ENCODE peak calls at places on chromosomes 4 and X, in nine cellular contexts. M is endothelial cell of umbilical vein, N is PC-9, T is cardiac muscle cell, I is mucosa of descending colon, J is GM13977, F is NB4, P is H9, W is psoas muscle. Y is an unnamed sample.

GRCh38 chrX:31608651-31609050 is 536.8 kb upstream of the FTHL17 start:
- DNase-seq in F (no peak), I (no peak), N (no peak), T (no peak), M (no peak), W (no peak), P (no peak), J (no peak), Y (peak; percentile 1)

GRCh38 chrX:70166601-70167590 is 10.4 kb upstream of the DGAT2L6 start:
- DNase-seq in W (no peak), M (peak; percentile 53), I (no peak), N (no peak), F (peak; percentile 81), P (no peak), T (no peak), J (no peak), Y (no peak)

GRCh38 chr4:751676-752075 is 46.0 kb downstream of the PCGF3 start:
- DNase-seq in I (peak; percentile 44), T (no peak), J (no peak), M (no peak), W (no peak), P (no peak), N (no peak), F (no peak), Y (no peak)

GRCh38 chr4:123628288-123628687 is 231.7 kb downstream of the SPRY1 start:
- DNase-seq in W (no peak), P (no peak), T (no peak), N (no peak), I (no peak), J (no peak), F (no peak), M (no peak), Y (no peak)

GRCh38 chrX:8987672-8988250 is 46.2 kb downstream of the FAM9B start:
- DNase-seq in P (no peak), I (no peak), F (no peak), N (no peak), W (no peak), T (no peak), M (no peak), J (no peak), Y (no peak)

GRCh38 chr4:150135134-150135773 is 57.0 kb downstream of the DCLK2 start:
- DNase-seq in I (no peak), M (no peak), J (no peak), W (no peak), F (no peak), T (no peak), N (no peak), P (no peak), Y (no peak)

GRCh38 chrX:136159615-136160025 is 12.3 kb downstream of the FHL1 start:
- DNase-seq in M (no peak), F (peak; percentile 79), J (no peak), N (no peak), P (no peak), T (no peak), I (no peak), W (no peak), Y (no peak)

GRCh38 chr4:150230556-150230955 is 152.3 kb downstream of the DCLK2 start:
- DNase-seq in N (no peak), I (no peak), J (no peak), W (no peak), M (peak; percentile 20), T (no peak), F (no peak), P (no peak), Y (no peak)

GRCh38 chr4:150078996-150079581 is 844 bp downstream of the DCLK2 start:
- DNase-seq in F (no peak), T (peak; percentile 49), M (no peak), I (peak; percentile 65), P (peak; percentile 61), N (peak; percentile 28), W (peak; percentile 23), J (peak; percentile 57), Y (peak; percentile 51)

GRCh38 chr4:151415978-151416377 is 7.0 kb downstream of the FHIP1A start:
- DNase-seq in P (no peak), W (no peak), T (no peak), N (no peak), J (no peak), M (peak; percentile 49), I (no peak), F (no peak), Y (no peak)

GRCh38 chr4:21697583-21697982 is 251.0 kb downstream of the KCNIP4 start:
- DNase-seq in T (peak; percentile 62), J (no peak), M (no peak), F (no peak), N (peak; percentile 63), P (peak; percentile 85), I (peak; percentile 25), W (no peak), Y (peak; percentile 39)

GRCh38 chr4:41506071-41506470 is 31.9 kb upstream of the LIMCH1 start:
- DNase-seq in W (no peak), N (peak; percentile 47), F (no peak), J (no peak), T (no peak), M (no peak), I (no peak), P (no peak), Y (peak; percentile 54)

GRCh38 chrX:104112326-104112951 is at the start of gene ZCCHC18:
- DNase-seq in F (peak; percentile 53), N (peak; percentile 7), W (peak; percentile 49), T (peak; percentile 88), P (peak; percentile 83), M (peak; percentile 82), J (peak; percentile 78), I (peak; percentile 66), Y (peak; percentile 30)

GRCh38 chrX:104117753-104118152 is 5.4 kb downstream of the ZCCHC18 start:
- DNase-seq in P (no peak), I (no peak), F (no peak), M (no peak), W (no peak), J (no peak), T (no peak), N (no peak), Y (no peak)

GRCh38 chrX:104108955-104109354 is 3.4 kb upstream of the ZCCHC18 start:
- DNase-seq in W (no peak), J (no peak), P (no peak), N (no peak), M (no peak), T (no peak), F (no peak), I (no peak), Y (no peak)

GRCh38 chrX:104118765-104119164 is 6.4 kb downstream of the ZCCHC18 start:
- DNase-seq in W (no peak), I (no peak), F (no peak), T (no peak), P (no peak), M (no peak), J (no peak), N (no peak), Y (no peak)

GRCh38 chrX:104113237-104113965 is 1.1 kb downstream of the ZCCHC18 start:
- DNase-seq in W (peak; percentile 33), M (peak; percentile 52), J (peak; percentile 49), I (no peak), P (peak; percentile 75), T (peak; percentile 84), F (peak; percentile 56), N (peak; percentile 47), Y (peak; percentile 69)
- TF ChIP-seq CTCF in W (peak; percentile 50), M (peak; percentile 40), J (peak; percentile 49), I (peak; percentile 26), P (peak; percentile 63), T (peak; percentile 47), F (peak; percentile 49), N (peak; percentile 17), Y (no peak)

DNA sequence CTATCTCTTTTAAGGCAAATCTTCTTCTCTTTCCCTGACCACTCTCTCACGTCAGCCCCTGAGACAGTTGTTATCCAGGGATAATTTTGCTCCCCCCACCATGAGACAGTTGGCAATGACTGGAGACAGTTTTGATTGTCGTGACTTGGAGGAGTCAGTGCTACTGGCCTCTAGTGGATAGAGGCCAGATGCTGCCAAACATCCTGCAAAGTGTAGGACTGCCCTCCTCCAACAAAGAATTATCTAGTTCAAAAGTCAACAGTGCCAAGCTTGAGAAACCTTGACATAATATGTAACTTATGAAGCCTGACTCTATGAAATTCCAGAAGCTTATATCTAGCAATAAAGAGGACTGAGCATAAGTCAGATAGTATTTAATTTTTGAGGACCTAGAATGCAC is 502.1 kb upstream of the IGFBP7 start:
- DNase-seq in T (no peak), M (no peak), W (no peak), N (no peak), P (no peak), I (no peak), F (no peak), J (no peak), Y (no peak)
- TF ChIP-seq CTCF in T (no peak), M (no peak), W (no peak), N (no peak), P (peak; percentile 48), I (no peak), F (no peak), J (no peak), Y (no peak)

DNA sequence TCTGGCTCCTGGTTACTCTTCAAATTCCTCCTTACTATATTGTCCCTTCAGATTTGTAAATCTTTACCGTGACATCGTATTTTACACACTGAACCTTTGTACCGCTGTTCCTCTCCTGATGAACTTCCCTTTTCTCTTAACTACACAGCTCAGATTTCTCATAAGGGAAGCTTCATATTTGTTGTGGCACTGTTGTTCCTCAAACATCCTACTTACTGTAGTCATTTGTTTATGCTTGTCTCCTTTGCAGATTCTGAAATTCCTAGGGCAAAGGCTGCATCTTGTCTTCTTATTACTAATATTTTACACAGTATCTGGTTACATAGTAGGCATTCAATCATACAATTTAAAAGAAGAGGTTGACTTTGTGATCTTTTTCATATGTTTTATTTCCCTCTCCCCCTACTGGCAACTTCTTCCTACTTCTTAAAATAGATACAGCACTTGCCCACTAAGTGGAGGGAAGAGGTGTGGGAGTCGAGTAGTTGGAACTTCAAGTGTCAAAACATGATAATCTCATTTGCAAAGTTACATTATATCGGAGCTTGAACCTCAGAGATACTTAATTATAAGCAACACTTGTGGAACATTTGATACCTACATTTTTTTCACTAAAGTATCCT is 50.0 kb downstream of the TET2 start:
- DNase-seq in T (peak; percentile 35), F (peak; percentile 57), P (no peak), W (no peak), I (no peak), J (no peak), M (no peak), N (no peak), Y (no peak)
- TF ChIP-seq CTCF in T (peak; percentile 35), F (peak; percentile 9), P (peak; percentile 52), W (no peak), I (no peak), J (peak; percentile 4), M (peak; percentile 7), N (no peak), Y (no peak)

GRCh38 chr4:72290737-72291136 is 258.9 kb downstream of the NPFFR2 start:
- DNase-seq in P (no peak), M (no peak), I (no peak), N (no peak), F (no peak), W (no peak), J (no peak), T (no peak), Y (no peak)

GRCh38 chr4:72283357-72283756 is 251.6 kb downstream of the NPFFR2 start:
- DNase-seq in W (no peak), F (peak; percentile 1), I (no peak), N (no peak), M (no peak), T (no peak), P (no peak), J (no peak), Y (no peak)

GRCh38 chr4:72280252-72280651 is 248.5 kb downstream of the NPFFR2 start:
- DNase-seq in N (no peak), F (no peak), W (no peak), I (no peak), M (no peak), P (no peak), J (no peak), T (no peak), Y (no peak)

GRCh38 chr4:72286185-72286584 is 254.4 kb downstream of the NPFFR2 start:
- DNase-seq in M (peak; percentile 10), N (no peak), T (peak; percentile 13), P (no peak), I (no peak), F (peak; percentile 7), J (peak; percentile 5), W (no peak), Y (no peak)
- TF ChIP-seq CTCF in M (no peak), N (peak; percentile 63), T (no peak), P (peak; percentile 59), I (no peak), F (no peak), J (no peak), W (no peak), Y (no peak)